ENCODE peak calls at places on chromosomes 4 and X, in five cellular contexts. L, M, Z, W and R are unnamed samples. For H3K9me3 and H3K4me1, the result is how much of the 10 kb centered on the place peaks cover.

GRCh38 chrX:132614297-132614696 is 125.5 kb upstream of the MBNL3 start:
- DNase-seq in Z (no peak), L (no peak), M (no peak), W (no peak), R (no peak)

GRCh38 chr4:72489267-72489666 is 79.8 kb downstream of the ADAMTS3 start:
- DNase-seq in L (peak), W (no peak), M (no peak), Z (no peak), R (no peak)

GRCh38 chr4:75545526-75545925 is 10.3 kb upstream of the ODAPH start:
- DNase-seq in L (peak), Z (no peak), M (no peak), W (no peak), R (no peak)

GRCh38 chr4:124055896-124056295 is 656.6 kb downstream of the ANKRD50 start:
- DNase-seq in Z (no peak), W (no peak), L (peak), M (no peak), R (no peak)

GRCh38 chr4:7844247-7844991 is 95.2 kb downstream of the AFAP1 start:
- DNase-seq in M (peak), W (peak), L (peak), Z (peak), R (peak)

GRCh38 chr4:177012918-177013545 is 220.3 kb upstream of the VEGFC start:
- DNase-seq in L (no peak), W (no peak), M (no peak), Z (no peak), R (no peak)

GRCh38 chr4:1047976-1048780 is 36.8 kb downstream of the FGFRL1 start:
- DNase-seq in M (no peak), L (no peak), Z (no peak), W (peak), R (peak)

GRCh38 chr4:40086421-40086820 is 29.8 kb downstream of the N4BP2 start:
- DNase-seq in L (no peak), W (no peak), Z (no peak), M (no peak), R (no peak)

GRCh38 chr4:113773014-113773413 is 11.5 kb upstream of the CAMK2D start:
- DNase-seq in Z (no peak), W (no peak), M (no peak), L (no peak), R (no peak)

GRCh38 chrX:31894152-31894551 is 822.3 kb upstream of the FTHL17 start:
- DNase-seq in Z (no peak), L (no peak), M (no peak), W (no peak), R (no peak)

GRCh38 chrX:30875957-30876356 is 13.1 kb downstream of the TAB3 start:
- DNase-seq in Z (no peak), W (no peak), L (peak), M (no peak), R (no peak)

GRCh38 chrX:65783746-65784145 is 116.3 kb downstream of the MSN start:
- DNase-seq in M (no peak), L (no peak), Z (no peak), W (no peak), R (no peak)

GRCh38 chr4:53767503-53767902 is 176.2 kb upstream of the LNX1 start:
- DNase-seq in M (no peak), Z (no peak), W (no peak), L (peak), R (no peak)

GRCh38 chrX:133921764-133922389 is 63.5 kb downstream of the GPC3 start:
- DNase-seq in Z (peak), M (peak), W (peak), L (no peak), R (peak)

GRCh38 chrX:134836497-134836968 is 154.3 kb upstream of the SMIM10 start:
- DNase-seq in W (no peak), Z (no peak), L (peak), M (no peak), R (no peak)

GRCh38 chr4:93319011-93319410 is 509.5 kb upstream of the ATOH1 start:
- DNase-seq in Z (no peak), W (no peak), L (no peak), M (no peak), R (no peak)

GRCh38 chr4:144905286-144905685 is 192.7 kb downstream of the ANAPC10 start:
- DNase-seq in W (no peak), M (no peak), Z (no peak), L (peak), R (no peak)

GRCh38 chr4:72974694-72975487 is 94.6 kb downstream of the COX18 start:
- DNase-seq in Z (no peak), L (peak), W (no peak), M (no peak), R (no peak)

GRCh38 chr4:56460085-56460484 is 7.3 kb upstream of the SRP72 start:
- DNase-seq in Z (no peak), W (no peak), M (no peak), L (no peak), R (no peak)

GRCh38 chr4:83561381-83561780 is 25.5 kb downstream of the GPAT3 start:
- DNase-seq in M (no peak), L (peak), Z (no peak), W (peak), R (no peak)

GRCh38 chr4:166422475-166422874 is 549.4 kb downstream of the TLL1 start:
- DNase-seq in L (peak), M (no peak), W (no peak), Z (no peak), R (no peak)

GRCh38 chr4:147707892-147708672 is 23.8 kb upstream of the ARHGAP10 start:
- DNase-seq in M (no peak), W (peak), L (peak), Z (peak), R (peak)

GRCh38 chr4:108018038-108018883 is 28.6 kb downstream of the HADH start:
- DNase-seq in M (peak), W (peak), L (peak), Z (peak), R (no peak)

GRCh38 chr4:112063260-112063659 is 82.0 kb upstream of the FAM241A start:
- DNase-seq in W (no peak), Z (no peak), M (no peak), L (no peak), R (no peak)

GRCh38 chr4:7131498-7132031 is 60.8 kb upstream of the SORCS2 start:
- DNase-seq in L (no peak), Z (no peak), M (no peak), W (no peak), R (no peak)

GRCh38 chr4:126541820-126542219 is 1090.9 kb upstream of the INTU start:
- DNase-seq in Z (no peak), L (no peak), W (no peak), M (no peak), R (no peak)

GRCh38 chr4:92735025-92735665 is 431.4 kb downstream of the GRID2 start:
- DNase-seq in Z (no peak), W (no peak), M (no peak), L (no peak), R (no peak)

GRCh38 chr4:60201052-60201673 is 999.0 kb upstream of the ADGRL3 start:
- DNase-seq in W (peak), Z (peak), L (peak), M (peak), R (peak)

GRCh38 chr4:78809928-78810835 is 34.0 kb downstream of the BMP2K start:
- DNase-seq in L (no peak), M (no peak), W (no peak), Z (peak), R (no peak)
- H3K9me3 ChIP-seq in L (under half), M (under half), W (under half), Z (under half), R (under half)

GRCh38 chrX:40149286-40150175 is 51.8 kb upstream of the BCOR start:
- DNase-seq in L (no peak), M (no peak), Z (no peak), W (no peak), R (no peak)
- H3K4me1 ChIP-seq in L (under half), M (under half), Z (half or more), W (under half), R (under half)

GRCh38 chr4:18291981-18292380 is 270.4 kb upstream of the LCORL start:
- DNase-seq in W (no peak), M (no peak), L (no peak), Z (no peak), R (no peak)

GRCh38 chr4:18292411-18292810 is 270.9 kb upstream of the LCORL start:
- DNase-seq in L (no peak), M (no peak), W (no peak), Z (no peak), R (no peak)

GRCh38 chr4:18294846-18295245 is 273.3 kb upstream of the LCORL start:
- DNase-seq in W (no peak), M (no peak), Z (no peak), L (no peak), R (no peak)

DNA sequence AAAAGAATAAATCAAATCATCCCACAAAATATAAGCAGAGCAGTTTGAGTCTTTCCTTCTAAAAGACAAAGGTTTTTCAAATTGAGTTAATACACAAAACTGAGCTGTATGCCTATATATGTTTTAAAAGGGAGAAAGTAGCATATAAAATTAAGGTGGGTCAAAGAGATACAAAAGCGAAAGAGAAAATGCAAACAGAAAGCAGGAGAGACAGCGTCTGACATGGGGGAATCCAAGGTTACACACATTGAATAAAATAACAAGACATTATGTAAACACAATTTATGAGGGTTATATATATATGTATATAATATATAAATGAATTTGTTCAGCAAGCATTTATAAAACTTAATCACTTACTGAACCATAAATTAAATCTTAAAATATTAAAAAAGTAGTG is 276.1 kb upstream of the LCORL start:
- DNase-seq in W (no peak), M (no peak), L (no peak), Z (no peak), R (no peak)
- TF ChIP-seq CTCF in W (no peak), M (no peak), L (no peak), Z (no peak), R (no peak)

GRCh38 chr4:13531609-13531998 is 12.7 kb downstream of the NKX3-2 start:
- DNase-seq in M (no peak), L (no peak), Z (no peak), W (no peak), R (no peak)
- H3K9me3 ChIP-seq in M (under half), L (under half), Z (under half), W (under half), R (under half)

GRCh38 chr4:14967982-14968381 is 34.3 kb upstream of the CPEB2 start:
- DNase-seq in W (no peak), Z (no peak), M (no peak), L (no peak), R (no peak)

GRCh38 chr4:14961292-14961691 is 41.0 kb upstream of the CPEB2 start:
- DNase-seq in W (no peak), Z (no peak), M (no peak), L (no peak), R (no peak)

DNA sequence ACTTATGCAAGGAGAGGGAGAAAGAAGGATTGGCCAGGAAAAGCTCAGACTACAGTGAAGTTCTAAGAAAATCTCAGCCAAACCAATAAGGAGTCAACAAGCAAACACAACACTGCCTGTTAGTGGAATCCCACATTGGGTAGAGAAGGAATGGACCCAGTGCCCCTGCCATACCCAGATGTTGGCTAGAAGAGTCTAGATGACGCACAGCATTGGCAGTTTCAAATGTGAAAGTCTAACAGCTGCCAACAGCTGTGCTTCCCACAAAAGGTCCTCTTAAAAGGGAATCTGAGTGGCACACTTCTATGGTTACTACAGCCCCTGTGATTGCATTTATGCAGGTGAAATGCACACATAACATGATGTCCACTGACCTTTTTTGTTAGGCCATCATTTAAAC is 37.2 kb upstream of the CPEB2 start:
- DNase-seq in W (no peak), Z (no peak), M (no peak), L (no peak), R (no peak)
- H3K4me1 ChIP-seq in W (under half), Z (under half), M (under half), L (under half), R (under half)

GRCh38 chrX:106791495-106791894 is 11.0 kb upstream of the TBC1D8B start:
- DNase-seq in W (no peak), Z (no peak), M (no peak), L (peak), R (no peak)
- TF ChIP-seq CTCF in W (no peak), Z (peak), M (peak), L (no peak), R (no peak)